ENCODE peak calls at places on chromosomes 13 and 19, in six cellular contexts. One of them, this sample, is unnamed.

GRCh38 chr13:75550159-75550567 is 572 bp downstream of the UCHL3 start:
- DNase-seq in A549: peak
- DNase-seq in IMR-90: peak
- DNase-seq in left ventricle myocardium inferior: no peak
- DNase-seq in heart right ventricle: peak
- DNase-seq in Peyer's patch: no peak
- DNase-seq in this sample: peak

GRCh38 chr19:56759531-56759930 is 81.0 kb downstream of the PEG3 start:
- DNase-seq in IMR-90: no peak
- DNase-seq in Peyer's patch: no peak
- DNase-seq in heart right ventricle: no peak
- DNase-seq in A549: no peak
- DNase-seq in left ventricle myocardium inferior: no peak
- DNase-seq in this sample: no peak

GRCh38 chr13:46846736-46847135 is 49.8 kb upstream of the ESD start:
- DNase-seq in heart right ventricle: no peak
- DNase-seq in left ventricle myocardium inferior: no peak
- DNase-seq in IMR-90: no peak
- DNase-seq in A549: no peak
- DNase-seq in Peyer's patch: no peak
- DNase-seq in this sample: no peak

GRCh38 chr19:47209323-47210179 is 21.4 kb downstream of the BBC3 start:
- DNase-seq in Peyer's patch: no peak
- DNase-seq in A549: no peak
- DNase-seq in heart right ventricle: no peak
- DNase-seq in left ventricle myocardium inferior: peak
- DNase-seq in IMR-90: peak
- DNase-seq in this sample: no peak

GRCh38 chr19:28737021-28737525 is 475.9 kb downstream of the UQCRFS1 start:
- DNase-seq in Peyer's patch: no peak
- DNase-seq in A549: no peak
- DNase-seq in heart right ventricle: no peak
- DNase-seq in IMR-90: peak
- DNase-seq in left ventricle myocardium inferior: no peak
- DNase-seq in this sample: peak

GRCh38 chr13:35475131-35475959 is 1.1 kb downstream of the MAB21L1 start:
- DNase-seq in heart right ventricle: peak
- DNase-seq in IMR-90: peak
- DNase-seq in left ventricle myocardium inferior: no peak
- DNase-seq in Peyer's patch: no peak
- DNase-seq in A549: no peak
- DNase-seq in this sample: peak

GRCh38 chr19:50835785-50836542 is 2.6 kb upstream of the KLK15 start:
- DNase-seq in left ventricle myocardium inferior: peak
- DNase-seq in Peyer's patch: peak
- DNase-seq in A549: peak
- DNase-seq in heart right ventricle: peak
- DNase-seq in IMR-90: peak
- DNase-seq in this sample: peak

GRCh38 chr19:17359905-17360800 is 17.0 kb downstream of the PLVAP start:
- DNase-seq in A549: no peak
- DNase-seq in Peyer's patch: no peak
- DNase-seq in left ventricle myocardium inferior: no peak
- DNase-seq in IMR-90: no peak
- DNase-seq in heart right ventricle: no peak
- DNase-seq in this sample: no peak

GRCh38 chr19:35852029-35852780 is at the start of gene NPHS1:
- DNase-seq in Peyer's patch: no peak
- DNase-seq in heart right ventricle: no peak
- DNase-seq in IMR-90: no peak
- DNase-seq in left ventricle myocardium inferior: no peak
- DNase-seq in A549: no peak
- DNase-seq in this sample: no peak

DNA sequence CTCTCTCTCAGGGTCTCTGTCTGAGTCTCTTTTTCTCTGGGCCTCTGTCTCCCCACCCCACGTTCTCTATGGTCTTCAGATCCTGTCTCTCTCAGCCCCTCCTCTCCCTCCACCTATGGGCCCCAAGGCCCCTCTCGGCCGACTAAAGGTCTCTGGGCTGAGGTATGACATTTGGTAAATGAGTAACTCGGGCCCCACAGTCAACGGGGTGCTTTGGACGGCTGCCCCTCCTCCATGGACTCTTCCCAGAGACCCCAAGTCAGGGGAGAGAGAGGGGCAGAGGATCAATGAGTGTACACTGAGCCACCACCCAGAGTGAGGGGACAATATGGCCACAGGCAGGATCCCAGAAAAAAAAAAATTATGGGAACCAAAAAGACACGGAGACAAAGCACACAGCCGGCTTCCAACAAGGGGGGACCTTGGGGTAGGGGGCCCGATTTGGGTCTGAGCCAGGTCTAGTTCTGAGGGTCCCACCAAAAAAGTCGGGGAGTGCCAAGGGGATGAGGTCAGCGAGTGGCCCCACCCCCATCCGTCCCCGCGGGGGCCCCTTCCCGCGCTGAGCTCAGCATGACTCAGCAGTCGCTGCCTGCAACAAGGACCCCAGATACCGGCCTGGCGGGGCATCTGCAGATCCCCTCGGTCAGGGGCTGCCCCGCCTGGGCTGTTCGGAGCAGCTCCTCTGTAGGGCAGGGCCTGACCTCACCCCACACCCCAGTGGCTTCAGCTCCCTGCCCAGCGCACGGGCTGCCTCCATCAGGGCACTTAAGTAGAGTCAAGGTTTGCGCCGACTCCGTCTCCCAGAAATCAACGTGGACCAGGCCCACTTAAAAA is 1.5 kb upstream of the FTL start:
- DNase-seq in A549: peak
- DNase-seq in IMR-90: peak
- DNase-seq in Peyer's patch: peak
- DNase-seq in heart right ventricle: peak
- DNase-seq in left ventricle myocardium inferior: peak
- DNase-seq in this sample: peak
- H3K4me3 ChIP-seq in A549: peak
- H3K4me3 ChIP-seq in IMR-90: peak
- H3K4me3 ChIP-seq in Peyer's patch: peak
- H3K4me3 ChIP-seq in heart right ventricle: peak
- H3K4me3 ChIP-seq in left ventricle myocardium inferior: peak
- H3K4me3 ChIP-seq in this sample: peak

GRCh38 chr13:96090240-96091101 is 564 bp downstream of the HS6ST3 start:
- DNase-seq in left ventricle myocardium inferior: peak
- DNase-seq in heart right ventricle: no peak
- DNase-seq in A549: no peak
- DNase-seq in IMR-90: no peak
- DNase-seq in Peyer's patch: no peak
- DNase-seq in this sample: peak

GRCh38 chr13:96091932-96092253 is 2.0 kb downstream of the HS6ST3 start:
- DNase-seq in IMR-90: no peak
- DNase-seq in heart right ventricle: no peak
- DNase-seq in A549: no peak
- DNase-seq in left ventricle myocardium inferior: no peak
- DNase-seq in Peyer's patch: no peak
- DNase-seq in this sample: no peak

GRCh38 chr13:96089749-96090239 is at the start of gene HS6ST3:
- DNase-seq in heart right ventricle: peak
- DNase-seq in left ventricle myocardium inferior: peak
- DNase-seq in Peyer's patch: no peak
- DNase-seq in IMR-90: no peak
- DNase-seq in A549: peak
- DNase-seq in this sample: peak

GRCh38 chr13:96093296-96094006 is 3.5 kb downstream of the HS6ST3 start:
- DNase-seq in left ventricle myocardium inferior: no peak
- DNase-seq in heart right ventricle: no peak
- DNase-seq in A549: no peak
- DNase-seq in IMR-90: no peak
- DNase-seq in Peyer's patch: no peak
- DNase-seq in this sample: peak

GRCh38 chr13:96091164-96091931 is 1.4 kb downstream of the HS6ST3 start:
- DNase-seq in IMR-90: no peak
- DNase-seq in Peyer's patch: peak
- DNase-seq in left ventricle myocardium inferior: peak
- DNase-seq in A549: no peak
- DNase-seq in heart right ventricle: peak
- DNase-seq in this sample: no peak
- H3K4me3 ChIP-seq in IMR-90: no peak
- H3K4me3 ChIP-seq in Peyer's patch: no peak
- H3K4me3 ChIP-seq in left ventricle myocardium inferior: peak
- H3K4me3 ChIP-seq in A549: peak
- H3K4me3 ChIP-seq in heart right ventricle: peak
- H3K4me3 ChIP-seq in this sample: no peak

GRCh38 chr13:68304287-68304893 is 1074.3 kb upstream of the PCDH9 start:
- DNase-seq in IMR-90: no peak
- DNase-seq in Peyer's patch: no peak
- DNase-seq in A549: peak
- DNase-seq in heart right ventricle: no peak
- DNase-seq in left ventricle myocardium inferior: no peak
- DNase-seq in this sample: peak
- H3K4me3 ChIP-seq in IMR-90: no peak
- H3K4me3 ChIP-seq in Peyer's patch: no peak
- H3K4me3 ChIP-seq in A549: no peak
- H3K4me3 ChIP-seq in heart right ventricle: no peak
- H3K4me3 ChIP-seq in left ventricle myocardium inferior: no peak
- H3K4me3 ChIP-seq in this sample: no peak

DNA sequence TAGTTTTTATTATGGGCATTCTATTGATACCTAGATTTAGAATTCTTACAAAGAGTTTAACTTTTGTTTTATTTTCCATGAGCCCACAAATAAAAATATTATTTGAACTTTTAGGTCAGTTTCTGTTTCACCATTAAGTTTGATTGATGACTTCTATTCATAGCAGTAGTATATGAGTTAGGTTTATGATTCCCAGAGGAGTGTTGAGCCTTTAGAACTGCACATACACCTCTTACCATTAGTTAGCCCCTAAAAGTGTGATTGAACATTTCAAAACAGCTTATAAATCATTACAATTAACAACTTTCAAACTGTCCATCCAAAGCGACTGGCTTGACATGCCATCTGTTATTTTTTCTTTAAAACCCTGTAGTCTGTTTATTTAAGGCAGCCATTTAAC is 19.0 kb upstream of the PCDH17 start:
- DNase-seq in A549: no peak
- DNase-seq in IMR-90: no peak
- DNase-seq in left ventricle myocardium inferior: no peak
- DNase-seq in heart right ventricle: no peak
- DNase-seq in Peyer's patch: no peak
- DNase-seq in this sample: no peak
- H3K4me3 ChIP-seq in A549: no peak
- H3K4me3 ChIP-seq in IMR-90: no peak
- H3K4me3 ChIP-seq in left ventricle myocardium inferior: no peak
- H3K4me3 ChIP-seq in heart right ventricle: no peak
- H3K4me3 ChIP-seq in Peyer's patch: no peak
- H3K4me3 ChIP-seq in this sample: no peak

GRCh38 chr19:34360354-34360909 is 4.6 kb upstream of the GPI start:
- DNase-seq in A549: no peak
- DNase-seq in IMR-90: no peak
- DNase-seq in heart right ventricle: no peak
- DNase-seq in Peyer's patch: no peak
- DNase-seq in left ventricle myocardium inferior: no peak
- DNase-seq in this sample: no peak
- H3K4me3 ChIP-seq in A549: no peak
- H3K4me3 ChIP-seq in IMR-90: no peak
- H3K4me3 ChIP-seq in heart right ventricle: no peak
- H3K4me3 ChIP-seq in Peyer's patch: no peak
- H3K4me3 ChIP-seq in left ventricle myocardium inferior: no peak
- H3K4me3 ChIP-seq in this sample: no peak

DNA sequence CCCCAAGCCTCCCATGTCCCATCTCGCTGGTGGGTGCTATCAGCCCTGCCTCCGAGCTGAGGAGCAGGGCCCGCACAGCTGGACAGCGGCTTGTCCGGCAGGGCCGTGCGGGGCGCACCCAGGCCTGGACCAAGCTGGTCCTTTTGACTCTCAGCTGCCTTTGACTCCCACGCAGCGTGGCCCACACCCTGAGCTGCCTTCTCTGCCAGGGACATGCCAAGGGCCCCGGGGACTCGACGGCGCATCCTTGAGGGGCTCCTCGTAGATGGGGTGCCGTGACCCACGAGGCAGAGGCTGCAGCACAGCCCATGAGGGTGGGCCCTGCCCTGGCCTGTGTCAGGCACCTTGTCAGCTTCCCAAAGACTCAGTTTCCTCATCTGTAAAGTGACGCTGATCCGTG is 38.8 kb upstream of the F7 start:
- DNase-seq in Peyer's patch: no peak
- DNase-seq in IMR-90: no peak
- DNase-seq in heart right ventricle: no peak
- DNase-seq in A549: no peak
- DNase-seq in left ventricle myocardium inferior: no peak
- DNase-seq in this sample: no peak
- H3K4me3 ChIP-seq in Peyer's patch: no peak
- H3K4me3 ChIP-seq in IMR-90: no peak
- H3K4me3 ChIP-seq in heart right ventricle: no peak
- H3K4me3 ChIP-seq in A549: no peak
- H3K4me3 ChIP-seq in left ventricle myocardium inferior: no peak
- H3K4me3 ChIP-seq in this sample: no peak

DNA sequence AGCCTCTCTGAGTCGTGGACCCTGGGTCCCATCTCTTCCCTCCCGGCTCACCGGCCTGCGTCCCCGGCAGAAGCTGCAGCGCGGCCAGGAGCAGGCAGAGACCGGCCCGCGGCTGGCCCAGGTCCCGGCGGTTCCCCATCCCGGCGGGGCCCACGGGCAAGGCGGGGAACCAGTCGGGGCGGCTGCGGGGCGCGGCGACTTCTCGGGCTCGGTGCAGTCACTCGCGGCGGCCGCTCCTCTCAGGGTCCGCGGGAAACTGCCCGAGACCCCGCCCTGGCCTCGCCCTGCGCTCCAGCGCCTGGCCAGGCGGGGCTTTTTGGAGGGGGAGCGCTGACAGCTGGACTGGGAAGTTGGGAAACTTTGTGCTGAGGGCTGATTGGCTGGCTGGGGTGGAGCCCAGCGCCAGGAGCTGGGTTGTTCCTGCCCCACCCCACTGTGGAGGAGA is at the start of gene COL5A3:
- DNase-seq in Peyer's patch: peak
- DNase-seq in left ventricle myocardium inferior: peak
- DNase-seq in A549: no peak
- DNase-seq in heart right ventricle: peak
- DNase-seq in IMR-90: peak
- DNase-seq in this sample: peak
- H3K4me3 ChIP-seq in Peyer's patch: peak
- H3K4me3 ChIP-seq in left ventricle myocardium inferior: peak
- H3K4me3 ChIP-seq in A549: peak
- H3K4me3 ChIP-seq in heart right ventricle: peak
- H3K4me3 ChIP-seq in IMR-90: peak
- H3K4me3 ChIP-seq in this sample: peak

DNA sequence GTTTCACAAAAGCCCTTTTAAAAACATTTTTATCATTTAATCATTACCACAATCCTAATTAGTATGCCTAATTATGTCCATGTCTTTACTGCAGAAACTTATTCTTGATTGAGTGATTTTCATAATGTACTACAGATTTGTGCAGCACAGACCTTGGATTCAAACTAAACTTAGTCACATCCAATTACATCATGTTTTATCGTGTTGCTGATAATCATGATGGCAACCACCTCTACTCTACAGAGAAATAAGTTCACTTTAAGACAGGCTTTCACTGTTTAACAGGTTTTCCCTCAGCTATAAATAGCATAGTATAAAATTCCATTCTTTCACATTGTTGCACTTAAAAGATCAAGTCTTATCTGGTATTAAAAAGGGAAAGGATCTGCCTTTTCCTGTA is 240.9 kb upstream of the RFC3 start:
- DNase-seq in heart right ventricle: no peak
- DNase-seq in left ventricle myocardium inferior: no peak
- DNase-seq in IMR-90: peak
- DNase-seq in A549: no peak
- DNase-seq in Peyer's patch: no peak
- DNase-seq in this sample: peak
- H3K4me3 ChIP-seq in heart right ventricle: no peak
- H3K4me3 ChIP-seq in left ventricle myocardium inferior: no peak
- H3K4me3 ChIP-seq in IMR-90: no peak
- H3K4me3 ChIP-seq in A549: no peak
- H3K4me3 ChIP-seq in Peyer's patch: no peak
- H3K4me3 ChIP-seq in this sample: no peak